ENCODE peak calls at places on chromosomes 3 and 15, in ten cellular contexts. G is CD8-positive, alpha-beta T cell; X is Caco-2; K is tibial nerve; Y is kidney epithelial cell; C is fibroblast of pulmonary artery; J is testis; D is dorsolateral prefrontal cortex; H is A549; W is ovary. S is an unnamed sample.

GRCh38 chr3:192253138-192253537 is 474.2 kb downstream of the FGF12 start:
- DNase-seq in X (no peak), G (no peak), W (no peak), K (no peak), C (peak), Y (no peak), H (no peak), J (no peak), D (no peak), S (no peak)

GRCh38 chr3:188664795-188665194 is 507.0 kb upstream of the TPRG1 start:
- DNase-seq in X (no peak), D (no peak), C (no peak), G (no peak), J (no peak), K (no peak), Y (no peak), W (no peak), H (peak), S (peak)

GRCh38 chr3:111906667-111907066 is 47.6 kb downstream of the PHLDB2 start:
- DNase-seq in G (no peak), W (no peak), K (no peak), D (no peak), Y (no peak), H (no peak), C (no peak), J (no peak), X (no peak), S (no peak)

GRCh38 chr3:126317029-126317996 is 39.9 kb downstream of the KLF15 start:
- DNase-seq in W (no peak), H (no peak), C (no peak), D (no peak), Y (no peak), G (no peak), X (no peak), K (no peak), J (no peak), S (no peak)

GRCh38 chr3:175005193-175005592 is 146.1 kb downstream of the NAALADL2 start:
- DNase-seq in G (no peak), Y (no peak), X (no peak), C (no peak), W (no peak), H (no peak), K (no peak), D (no peak), J (no peak), S (no peak)

GRCh38 chr3:101643861-101644613 is 32.9 kb downstream of the ZBTB11 start:
- DNase-seq in D (no peak), G (no peak), C (peak), W (no peak), H (peak), Y (peak), K (no peak), X (no peak), J (no peak), S (peak)

GRCh38 chr3:120160050-120160449 is 65.8 kb upstream of the GSK3B start:
- DNase-seq in Y (peak), J (peak), W (no peak), C (peak), H (peak), G (no peak), D (no peak), K (peak), X (peak), S (no peak)

GRCh38 chr3:133451309-133451708 is 51.5 kb downstream of the BFSP2 start:
- DNase-seq in D (no peak), C (no peak), K (no peak), X (no peak), J (no peak), Y (no peak), G (no peak), W (no peak), H (no peak), S (no peak)

GRCh38 chr3:174186339-174186984 is 672.7 kb upstream of the NAALADL2 start:
- DNase-seq in X (no peak), G (no peak), C (no peak), D (no peak), Y (no peak), K (no peak), W (no peak), H (no peak), J (no peak), S (no peak)

GRCh38 chr3:46926871-46927717 is 49.5 kb downstream of the CCDC12 start:
- DNase-seq in W (no peak), H (no peak), C (no peak), D (no peak), G (no peak), J (peak), Y (no peak), X (no peak), K (no peak), S (peak)

GRCh38 chr15:83285979-83286553 is 1.6 kb upstream of the BNC1 start:
- DNase-seq in Y (peak), X (peak), G (no peak), J (no peak), D (no peak), K (no peak), W (no peak), H (peak), C (peak), S (no peak)

GRCh38 chr15:62624541-62625399 is 417.8 kb upstream of the TPM1 start:
- DNase-seq in X (no peak), C (peak), J (peak), H (no peak), W (no peak), K (no peak), D (no peak), G (no peak), Y (peak), S (peak)

GRCh38 chr3:36075491-36075890 is 304.8 kb upstream of the STAC start:
- DNase-seq in H (no peak), K (no peak), G (no peak), J (no peak), C (no peak), W (no peak), Y (peak), D (no peak), X (no peak), S (no peak)

GRCh38 chr15:48981941-48982340 is 18.2 kb upstream of the SHC4 start:
- DNase-seq in C (no peak), H (no peak), W (no peak), G (no peak), K (no peak), J (no peak), X (no peak), Y (no peak), D (no peak), S (no peak)

GRCh38 chr15:43249699-43250203 is 17.0 kb downstream of the TGM5 start:
- DNase-seq in G (no peak), J (no peak), K (no peak), D (no peak), Y (peak), C (peak), W (no peak), H (no peak), X (no peak), S (peak)

GRCh38 chr15:42832577-42832976 is 88.0 kb downstream of the TTBK2 start:
- DNase-seq in G (no peak), J (no peak), H (peak), X (no peak), Y (peak), W (no peak), D (no peak), C (peak), K (no peak), S (no peak)

GRCh38 chr15:48143856-48144255 is 23.1 kb downstream of the SLC24A5 start:
- DNase-seq in C (no peak), J (no peak), X (no peak), G (no peak), K (no peak), Y (no peak), D (no peak), H (no peak), W (no peak), S (no peak)

GRCh38 chr3:49484471-49484870 is 14.4 kb downstream of the DAG1 start:
- DNase-seq in K (no peak), J (no peak), Y (no peak), X (no peak), C (no peak), G (no peak), D (no peak), W (no peak), H (no peak), S (no peak)

GRCh38 chr3:119323401-119324107 is 29.4 kb downstream of the ARHGAP31 start:
- DNase-seq in G (no peak), X (peak), Y (no peak), J (peak), W (no peak), C (no peak), K (no peak), H (no peak), D (no peak), S (no peak)

GRCh38 chr3:48215876-48216275 is 7.4 kb upstream of the CAMP start:
- DNase-seq in X (no peak), C (peak), K (peak), W (peak), J (peak), Y (no peak), G (no peak), H (no peak), D (no peak), S (no peak)

GRCh38 chr3:183434992-183435391 is 6.6 kb upstream of the MCF2L2 start:
- DNase-seq in Y (no peak), H (no peak), X (no peak), K (no peak), C (no peak), W (no peak), D (no peak), G (no peak), J (no peak), S (no peak)

DNA sequence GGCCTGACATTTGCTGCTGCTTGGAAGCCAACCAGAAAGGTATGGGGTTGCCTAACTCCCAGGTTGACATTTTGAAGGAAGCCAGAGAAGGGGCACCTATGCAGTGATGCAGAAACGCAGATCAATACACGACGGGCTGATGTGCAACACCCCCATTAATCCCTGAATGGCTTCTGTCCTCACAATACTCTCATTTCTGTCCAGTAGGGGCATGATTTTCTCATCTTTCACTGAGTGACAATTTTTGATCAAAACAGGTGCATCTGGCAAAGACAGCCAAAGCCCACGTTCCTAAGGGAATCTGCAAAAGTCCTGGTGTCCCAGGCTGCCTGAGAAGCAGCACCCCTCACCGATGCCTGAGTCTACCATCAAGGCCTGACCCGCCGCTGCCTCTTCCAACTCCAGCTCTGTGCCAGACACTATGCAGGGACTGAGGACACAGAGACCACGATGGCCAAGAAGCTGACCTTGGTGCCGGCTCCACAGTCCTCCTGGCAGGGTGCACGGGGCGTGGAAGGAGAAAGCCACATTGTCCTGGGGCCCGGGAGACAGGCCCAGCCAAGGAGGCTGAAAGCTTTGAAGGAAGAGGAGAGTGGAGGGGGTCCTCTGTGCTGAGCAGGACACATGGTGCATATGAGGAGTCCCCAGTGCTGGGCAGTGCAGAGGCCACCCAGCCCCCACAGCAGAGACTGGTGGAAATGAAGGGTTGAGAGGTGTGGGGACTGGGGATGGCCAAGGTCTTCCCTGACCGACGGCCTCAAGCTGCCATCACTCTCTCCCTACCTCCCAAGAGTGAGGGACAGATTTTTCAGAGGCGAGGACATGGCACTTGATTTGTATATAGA is 159.6 kb downstream of the NUP210 start:
- DNase-seq in H (no peak), K (no peak), X (no peak), D (no peak), J (peak), Y (no peak), W (no peak), C (no peak), G (no peak), S (no peak)
- TF ChIP-seq CTCF in H (no peak), K (no peak), X (no peak), D (no peak), J (no peak), Y (peak), W (no peak), C (no peak), G (no peak), S (no peak)

GRCh38 chr3:58585005-58585786 is 8.0 kb upstream of the FAM107A start:
- DNase-seq in J (peak), K (peak), Y (no peak), H (peak), X (peak), C (peak), D (peak), G (peak), W (peak), S (peak)

GRCh38 chr3:58584690-58585004 is 7.5 kb upstream of the FAM107A start:
- DNase-seq in K (no peak), G (no peak), J (no peak), Y (no peak), H (no peak), C (no peak), X (no peak), D (no peak), W (no peak), S (no peak)

GRCh38 chr3:58580826-58581327 is 3.7 kb upstream of the FAM107A start:
- DNase-seq in K (no peak), W (no peak), X (peak), D (no peak), C (peak), G (no peak), Y (no peak), H (no peak), J (no peak), S (no peak)

GRCh38 chr3:58578873-58579272 is 1.7 kb upstream of the FAM107A start:
- DNase-seq in Y (no peak), J (no peak), G (no peak), W (no peak), X (no peak), K (no peak), H (no peak), D (no peak), C (no peak), S (no peak)

DNA sequence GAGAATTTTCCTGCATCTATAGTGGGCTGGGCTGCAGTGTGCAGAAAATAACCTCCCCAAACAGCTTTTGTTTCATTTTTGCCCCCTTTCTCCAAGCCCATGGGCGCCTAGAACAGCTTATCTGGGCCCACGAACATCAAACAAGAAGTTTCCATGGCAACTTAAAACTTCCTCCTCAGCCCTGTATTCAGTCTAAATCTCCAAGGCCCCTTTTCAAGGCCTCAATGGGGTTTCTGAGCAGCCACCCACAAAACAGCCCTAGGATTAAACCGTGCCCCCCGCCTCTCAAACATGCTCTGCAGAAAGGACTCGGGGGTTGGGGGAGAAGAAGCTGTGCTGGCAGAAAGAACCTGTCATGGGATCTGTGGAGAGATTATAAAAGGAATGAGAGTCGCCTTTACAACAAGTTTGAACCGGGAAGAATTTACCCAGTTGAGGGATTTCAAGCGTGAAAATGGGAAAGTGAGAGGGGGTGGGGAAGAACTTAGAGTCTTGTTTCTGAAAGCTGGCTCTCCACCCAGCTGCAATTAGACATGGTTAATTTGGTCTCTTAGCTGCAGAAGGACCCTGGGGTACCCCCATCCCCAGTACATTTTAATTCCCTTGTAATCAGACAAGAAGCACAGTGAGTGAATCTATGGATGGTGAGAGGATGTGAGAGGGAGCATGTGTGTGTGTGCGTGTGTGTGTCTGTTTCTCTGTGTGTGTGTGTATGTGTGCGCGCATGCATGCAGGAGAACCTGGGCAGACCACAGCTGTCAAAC is 4.3 kb upstream of the FAM107A start:
- DNase-seq in W (no peak), Y (no peak), X (no peak), C (no peak), K (no peak), H (no peak), D (no peak), G (no peak), J (no peak), S (peak)
- H3K4me3 ChIP-seq in W (no peak), Y (no peak), X (no peak), C (no peak), K (no peak), H (no peak), D (no peak), G (no peak), J (no peak), S (no peak)

GRCh38 chr3:72702390-72702789 is 145.9 kb downstream of the SHQ1 start:
- DNase-seq in K (no peak), C (no peak), Y (no peak), W (no peak), X (no peak), H (no peak), G (no peak), D (no peak), J (no peak), S (no peak)
- TF ChIP-seq CTCF in K (no peak), C (no peak), Y (no peak), W (no peak), X (no peak), H (no peak), G (no peak), D (no peak), J (no peak), S (no peak)

DNA sequence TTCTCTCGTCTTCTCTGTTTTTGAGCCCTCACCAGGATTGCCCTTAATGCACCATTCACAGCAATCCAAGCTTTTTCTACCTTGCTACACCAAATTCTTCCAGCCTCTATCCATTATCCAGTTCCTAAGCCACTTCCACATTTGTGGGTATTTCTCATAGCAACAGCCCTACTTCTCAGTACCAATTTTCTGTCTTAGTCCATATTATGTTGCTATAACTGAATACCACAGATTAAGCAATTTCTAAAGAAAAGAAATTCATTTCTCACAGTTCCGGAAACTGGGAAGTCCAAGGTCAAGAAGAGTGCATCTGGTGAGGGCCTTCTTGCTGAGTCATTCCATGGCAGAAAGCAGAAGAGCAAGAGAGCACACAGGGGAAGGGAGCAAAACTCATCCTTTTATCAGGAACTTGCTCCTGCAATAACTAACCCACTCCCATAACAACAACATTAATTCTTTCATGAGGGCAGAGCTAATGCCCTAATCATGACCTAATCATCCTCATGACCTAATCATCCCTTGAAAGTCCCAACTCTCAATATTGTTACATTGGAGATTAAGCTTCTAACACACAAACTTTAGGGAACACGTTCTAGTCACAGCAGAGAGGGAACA is 9.7 kb upstream of the EIF1B start:
- DNase-seq in C (peak), H (peak), X (no peak), K (no peak), G (no peak), W (no peak), Y (no peak), D (no peak), J (peak), S (peak)
- H3K4me3 ChIP-seq in C (no peak), H (no peak), X (no peak), K (no peak), G (no peak), W (no peak), Y (no peak), D (no peak), J (no peak), S (no peak)

GRCh38 chr15:85005319-85005718 is 23.7 kb downstream of the PDE8A start:
- DNase-seq in K (no peak), H (no peak), X (no peak), Y (no peak), G (no peak), J (no peak), C (no peak), D (no peak), W (no peak), S (no peak)
- TF ChIP-seq CTCF in K (no peak), H (peak), X (no peak), Y (peak), G (no peak), J (no peak), C (peak), D (no peak), W (no peak), S (no peak)

GRCh38 chr15:39645138-39645975 is 64.5 kb downstream of the THBS1 start:
- DNase-seq in K (no peak), J (no peak), X (no peak), D (no peak), H (no peak), C (no peak), Y (no peak), G (no peak), W (no peak), S (no peak)
- H3K4me3 ChIP-seq in K (no peak), J (no peak), X (no peak), D (no peak), H (no peak), C (no peak), Y (no peak), G (no peak), W (no peak), S (no peak)

DNA sequence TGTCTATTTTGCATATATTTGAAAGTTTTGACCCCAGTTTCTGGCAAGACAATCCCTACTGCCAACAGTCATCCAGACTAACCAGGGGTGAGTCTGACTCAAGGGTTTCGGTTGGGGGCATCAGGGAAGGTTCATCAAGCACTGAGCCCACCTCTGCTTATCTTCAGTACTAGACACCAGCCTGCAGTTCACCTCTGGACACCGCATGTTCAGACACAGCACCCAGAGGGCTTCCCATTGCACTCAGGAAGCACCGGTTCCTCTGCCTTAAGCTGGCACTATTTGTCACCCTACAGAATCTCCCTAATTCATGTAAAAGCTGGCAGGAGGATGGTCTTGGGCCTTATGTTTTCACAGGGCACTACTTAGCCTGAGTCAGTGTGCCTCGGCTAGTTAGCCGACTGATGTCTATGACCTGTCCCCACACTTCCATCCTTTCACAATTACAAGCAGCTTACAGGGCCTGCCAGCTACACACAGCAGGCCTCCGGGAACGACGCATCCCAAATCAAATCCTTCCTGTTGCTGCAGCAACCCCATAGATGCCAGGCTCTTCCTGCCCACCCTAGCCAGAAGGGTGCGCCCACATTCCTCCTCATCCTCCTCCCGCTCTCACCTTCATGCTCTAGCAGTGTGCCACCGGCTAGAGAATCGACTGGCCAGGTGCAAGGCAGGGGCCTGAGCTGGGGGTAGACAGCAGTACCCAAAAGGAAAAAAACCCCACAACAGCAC is 52.5 kb downstream of the SH3BP5 start:
- DNase-seq in X (no peak), H (no peak), Y (no peak), J (no peak), W (no peak), G (no peak), C (no peak), K (no peak), D (no peak), S (no peak)
- TF ChIP-seq CTCF in X (no peak), H (no peak), Y (no peak), J (no peak), W (no peak), G (no peak), C (no peak), K (no peak), D (no peak), S (no peak)

GRCh38 chr15:101052031-101052620 is 133.0 kb downstream of the LRRK1 start:
- DNase-seq in J (peak), W (no peak), X (no peak), Y (no peak), C (no peak), H (no peak), D (no peak), G (no peak), K (no peak), S (no peak)
- H3K4me3 ChIP-seq in J (no peak), W (no peak), X (no peak), Y (no peak), C (no peak), H (no peak), D (no peak), G (no peak), K (no peak), S (no peak)

GRCh38 chr3:159091936-159092335 is 290.1 kb downstream of the MFSD1 start:
- DNase-seq in Y (no peak), K (no peak), J (no peak), X (no peak), H (no peak), D (no peak), C (no peak), G (no peak), W (no peak), S (no peak)
- TF ChIP-seq CTCF in Y (no peak), K (no peak), J (no peak), X (no peak), H (no peak), D (no peak), C (no peak), G (no peak), W (no peak), S (no peak)

S was measured in GM12865.